ENCODE peak calls at places on chromosomes 3 and 15, in six cellular contexts. C is lower lobe of right lung, K is AG04449, V is HL-60, W is heart right ventricle, X is fibroblast of mammary gland. I is an unnamed sample.

GRCh38 chr3:187750041-187750512 is 4.8 kb upstream of the BCL6 start:
- DNase-seq in C (peak; percentile 88), K (no peak), V (no peak), W (peak; percentile 34), X (no peak), I (no peak)

GRCh38 chr15:80480171-80480811 is 76.1 kb downstream of the ARNT2 start:
- DNase-seq in C (no peak), K (no peak), V (no peak), W (peak; percentile 13), X (peak; percentile 60), I (no peak)

GRCh38 chr3:126022741-126023359 is 53.9 kb downstream of the ROPN1B start:
- DNase-seq in C (no peak), K (no peak), V (no peak), W (no peak), X (no peak), I (no peak)

GRCh38 chr15:74027688-74028087 is 33.2 kb downstream of the PML start:
- DNase-seq in C (no peak), K (no peak), V (no peak), W (no peak), X (no peak), I (no peak)

GRCh38 chr15:40506964-40507571 is 36.3 kb downstream of the CHST14 start:
- DNase-seq in C (peak; percentile 78), K (no peak), V (no peak), W (peak; percentile 79), X (peak; percentile 68), I (peak; percentile 81)

GRCh38 chr3:64321747-64322146 is 96.5 kb upstream of the PRICKLE2 start:
- DNase-seq in C (no peak), K (no peak), V (no peak), W (no peak), X (peak; percentile 83), I (no peak)

GRCh38 chr3:16378920-16379319 is 113.9 kb downstream of the OXNAD1 start:
- DNase-seq in C (no peak), K (no peak), V (no peak), W (no peak), X (peak; percentile 73), I (peak; percentile 58)

GRCh38 chr15:93829115-93829849 is 402.1 kb upstream of the MCTP2 start:
- DNase-seq in C (no peak), K (peak; percentile 78), V (peak; percentile 13), W (peak; percentile 20), X (peak; percentile 83), I (no peak)

GRCh38 chr3:38397320-38397719 is 50.7 kb downstream of the XYLB start:
- DNase-seq in C (no peak), K (no peak), V (peak; percentile 3), W (peak; percentile 21), X (peak; percentile 28), I (no peak)

GRCh38 chr3:182787302-182788036 is 5.8 kb upstream of the ATP11B start:
- DNase-seq in C (no peak), K (peak; percentile 40), V (no peak), W (no peak), X (no peak), I (no peak)

GRCh38 chr3:65562444-65562843 is 476.3 kb downstream of the MAGI1 start:
- DNase-seq in C (no peak), K (no peak), V (no peak), W (no peak), X (no peak), I (no peak)

GRCh38 chr15:66885281-66885915 is 180.0 kb upstream of the SMAD3 start:
- DNase-seq in C (no peak), K (no peak), V (no peak), W (no peak), X (no peak), I (no peak)

GRCh38 chr3:139491027-139491700 is 14.8 kb upstream of the RBP2 start:
- DNase-seq in C (no peak), K (no peak), V (no peak), W (peak; percentile 11), X (no peak), I (no peak)

GRCh38 chr3:23649502-23649901 is 156.3 kb upstream of the UBE2E1 start:
- DNase-seq in C (no peak), K (no peak), V (no peak), W (no peak), X (no peak), I (no peak)

GRCh38 chr3:72830452-72831217 is 17.6 kb downstream of the SHQ1 start:
- DNase-seq in C (no peak), K (no peak), V (no peak), W (no peak), X (peak; percentile 32), I (no peak)

GRCh38 chr3:62954579-62954978 is 79.4 kb upstream of the CADPS start:
- DNase-seq in C (no peak), K (no peak), V (no peak), W (no peak), X (peak; percentile 19), I (no peak)
- TF ChIP-seq CTCF in C (no peak), K (no peak), V (no peak), W (no peak), X (no peak), I (no peak)

GRCh38 chr3:113696658-113697191 is 283 bp upstream of the USF3 start:
- DNase-seq in C (peak; percentile 100), K (peak; percentile 95), V (peak; percentile 94), W (peak; percentile 100), X (peak; percentile 98), I (peak; percentile 99)
- TF ChIP-seq CTCF in C (no peak), K (peak; percentile 34), V (no peak), W (peak; percentile 39), X (no peak), I (no peak)

DNA sequence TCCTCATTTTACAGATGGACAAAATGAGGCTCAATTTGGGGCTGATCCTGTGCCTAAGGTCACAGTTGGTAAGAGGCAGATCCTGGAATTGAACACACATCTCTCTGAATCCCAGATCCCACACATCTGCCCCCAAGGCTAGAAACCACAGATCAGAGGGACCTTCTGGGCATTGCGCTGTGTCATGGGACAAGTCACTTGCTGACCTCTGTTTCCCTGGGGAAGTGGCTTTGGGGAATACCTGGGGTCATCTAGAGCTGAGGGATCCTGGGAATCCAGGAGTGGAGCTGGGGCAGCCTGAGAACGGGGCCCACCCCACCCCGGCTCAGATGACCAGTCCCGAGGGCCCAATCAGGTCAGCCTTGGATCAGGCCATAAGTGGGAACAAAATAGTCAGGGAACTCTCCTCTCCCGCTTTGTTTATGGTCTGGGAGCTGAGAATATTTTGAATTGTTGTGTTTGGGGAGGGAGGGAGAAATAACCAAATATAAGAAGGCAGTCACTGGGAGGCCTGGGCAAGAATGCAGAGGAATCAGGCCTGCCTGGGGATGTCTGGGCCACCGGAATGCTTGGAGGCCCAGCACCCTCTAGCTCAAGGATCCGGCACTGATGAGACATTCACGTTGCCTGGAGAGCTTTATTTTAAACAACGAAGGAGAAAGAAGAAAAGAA is 8.8 kb upstream of the SLC6A6 start:
- DNase-seq in C (no peak), K (peak; percentile 67), V (no peak), W (no peak), X (no peak), I (no peak)
- TF ChIP-seq CTCF in C (no peak), K (peak; percentile 38), V (no peak), W (no peak), X (no peak), I (no peak)

GRCh38 chr3:9951598-9951961 is 628 bp downstream of the PRRT3 start:
- DNase-seq in C (no peak), K (no peak), V (no peak), W (no peak), X (no peak), I (no peak)

GRCh38 chr3:9955067-9955502 is 2.9 kb upstream of the PRRT3 start:
- DNase-seq in C (no peak), K (no peak), V (no peak), W (no peak), X (no peak), I (no peak)

GRCh38 chr3:9955611-9956352 is 3.6 kb upstream of the PRRT3 start:
- DNase-seq in C (no peak), K (no peak), V (no peak), W (no peak), X (no peak), I (no peak)

GRCh38 chr3:9951962-9952805 is at the start of gene PRRT3:
- DNase-seq in C (peak; percentile 63), K (no peak), V (no peak), W (no peak), X (peak; percentile 35), I (peak; percentile 83)

GRCh38 chr3:9957214-9957613 is 5.0 kb upstream of the PRRT3 start:
- DNase-seq in C (no peak), K (no peak), V (no peak), W (no peak), X (no peak), I (no peak)
- TF ChIP-seq CTCF in C (no peak), K (no peak), V (no peak), W (no peak), X (peak; percentile 23), I (no peak)

GRCh38 chr3:119380697-119381096 is 82.7 kb downstream of the TMEM39A start:
- DNase-seq in C (no peak), K (no peak), V (no peak), W (no peak), X (peak; percentile 14), I (no peak)
- TF ChIP-seq CTCF in C (no peak), K (no peak), V (no peak), W (no peak), X (no peak), I (no peak)

DNA sequence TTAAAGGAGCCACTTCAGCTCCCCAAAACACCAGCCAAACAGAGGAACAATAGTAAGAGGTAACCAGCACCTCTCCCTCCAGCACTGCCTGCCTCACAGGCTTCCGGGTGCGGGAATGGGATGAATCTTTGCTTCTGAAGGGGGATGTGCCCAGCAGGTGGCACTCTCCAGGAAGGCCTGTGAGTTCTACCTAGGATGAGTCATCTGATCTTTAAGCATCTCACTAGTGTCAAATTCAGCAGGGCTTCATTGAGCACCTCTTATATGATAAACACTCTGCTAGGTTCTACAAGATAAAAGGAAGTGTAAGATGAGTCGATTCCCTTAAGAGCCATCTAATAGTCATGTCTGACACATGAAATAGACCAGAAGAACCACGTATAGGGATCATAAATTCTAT is 237.4 kb upstream of the UMPS start:
- DNase-seq in C (peak; percentile 49), K (no peak), V (peak; percentile 1), W (no peak), X (peak; percentile 32), I (peak; percentile 17)
- TF ChIP-seq CTCF in C (peak; percentile 37), K (peak; percentile 23), V (no peak), W (peak; percentile 34), X (peak; percentile 29), I (peak; percentile 3)

DNA sequence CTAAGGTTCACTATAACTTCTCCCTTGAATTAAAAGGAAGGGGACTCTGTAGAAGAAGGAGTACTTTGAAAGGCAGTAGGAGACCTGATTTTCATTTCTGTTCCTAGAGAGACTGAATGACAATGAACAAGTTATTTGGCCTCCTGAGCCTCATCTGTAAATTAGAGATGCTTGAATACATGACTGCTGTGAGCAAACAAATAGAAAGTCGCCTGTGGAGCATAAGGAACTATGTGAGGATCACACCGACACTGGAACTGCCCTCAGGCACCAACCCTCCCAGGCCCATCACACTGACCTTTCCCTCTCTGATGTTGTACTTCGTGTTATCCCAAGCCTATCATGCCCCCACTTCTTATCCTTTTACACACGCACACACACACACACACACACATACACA is 48.6 kb downstream of the IMPG2 start:
- DNase-seq in C (no peak), K (no peak), V (no peak), W (no peak), X (no peak), I (no peak)
- TF ChIP-seq CTCF in C (no peak), K (no peak), V (no peak), W (no peak), X (no peak), I (no peak)